ENCODE peak calls at places on chromosomes 13 and 19, in six cellular contexts. K is HepG2, C is A549, I is GM12878, W is upper lobe of left lung, X is K562. T is an unnamed sample.
A peak's percentile ranks its signal among the peaks of the same experiment; 100 is the strongest.

GRCh38 chr19:17807731-17808316 is 12.9 kb downstream of the B3GNT3 start:
- ATAC-seq in I (no peak), X (no peak), C (no peak), K (no peak), W (no peak), T (no peak)

GRCh38 chr13:60617863-60618733 is 221.1 kb downstream of the TDRD3 start:
- ATAC-seq in K (peak; percentile 98), W (peak; percentile 68), C (peak; percentile 55), X (peak; percentile 68), I (peak; percentile 16), T (no peak)

GRCh38 chr19:39297931-39298634 is 1.9 kb downstream of the IFNL1 start:
- ATAC-seq in K (peak; percentile 47), X (peak; percentile 53), I (peak; percentile 70), C (peak; percentile 48), W (peak; percentile 46), T (no peak)

GRCh38 chr19:33726756-33727155 is 69.9 kb upstream of the KCTD15 start:
- ATAC-seq in K (no peak), W (no peak), I (no peak), C (no peak), X (no peak), T (no peak)

GRCh38 chr13:97212540-97213146 is 9.5 kb upstream of the MBNL2 start:
- ATAC-seq in K (peak; percentile 89), X (peak; percentile 95), W (peak; percentile 73), I (peak; percentile 84), C (peak; percentile 94), T (no peak)

GRCh38 chr19:39934584-39935233 is at the start of gene FCGBP:
- ATAC-seq in K (no peak), X (no peak), W (no peak), I (no peak), C (peak; percentile 15), T (no peak)

GRCh38 chr13:102983496-102983895 is 82.7 kb downstream of the SLC10A2 start:
- ATAC-seq in W (peak; percentile 58), I (no peak), C (no peak), X (no peak), K (no peak), T (no peak)

GRCh38 chr13:99374169-99374991 is 67.2 kb upstream of the GPR183 start:
- ATAC-seq in I (peak; percentile 66), W (no peak), K (no peak), C (no peak), X (no peak), T (no peak)

GRCh38 chr13:68173111-68173510 is 943.0 kb upstream of the PCDH9 start:
- ATAC-seq in X (no peak), I (peak; percentile 56), K (no peak), W (no peak), C (no peak), T (no peak)

GRCh38 chr13:61030445-61030844 is 385.2 kb downstream of the PCDH20 start:
- ATAC-seq in C (no peak), I (no peak), X (no peak), K (no peak), W (no peak), T (no peak)

GRCh38 chr19:13240312-13241022 is 90.3 kb downstream of the IER2 start:
- ATAC-seq in X (no peak), I (no peak), K (no peak), W (no peak), C (no peak), T (no peak)

GRCh38 chr19:13208964-13209796 is 59.0 kb downstream of the IER2 start:
- ATAC-seq in W (no peak), I (peak; percentile 68), C (peak; percentile 54), K (peak; percentile 20), X (peak; percentile 13), T (no peak)

GRCh38 chr19:6765738-6766356 is 1.4 kb downstream of the SH2D3A start:
- ATAC-seq in X (no peak), C (no peak), K (no peak), I (no peak), W (peak; percentile 35), T (no peak)

GRCh38 chr19:10120538-10121198 is 969 bp upstream of the EIF3G start:
- ATAC-seq in W (peak; percentile 52), K (no peak), X (no peak), I (no peak), C (no peak), T (peak; percentile 24)

GRCh38 chr13:71621152-71622124 is 245.6 kb downstream of the DACH1 start:
- ATAC-seq in C (no peak), X (no peak), I (no peak), K (no peak), W (no peak), T (no peak)

GRCh38 chr19:50639121-50640112 is at the start of gene SYT3:
- ATAC-seq in K (no peak), X (peak; percentile 97), I (no peak), C (peak; percentile 92), W (peak; percentile 72), T (peak; percentile 67)

GRCh38 chr13:100611678-100612492 is 23.3 kb upstream of the GGACT start:
- ATAC-seq in K (no peak), W (peak; percentile 29), X (peak; percentile 51), C (no peak), I (no peak), T (no peak)

GRCh38 chr19:48629599-48630288 is 7.4 kb downstream of the DBP start:
- ATAC-seq in X (peak; percentile 55), W (no peak), I (no peak), K (no peak), C (peak; percentile 0), T (peak; percentile 50)

GRCh38 chr13:112803422-112803821 is 113.6 kb downstream of the ATP11A start:
- ATAC-seq in C (no peak), W (no peak), I (peak; percentile 72), X (no peak), K (no peak), T (no peak)

GRCh38 chr19:58511353-58512208 is at the start of gene SLC27A5:
- ATAC-seq in K (peak; percentile 83), W (no peak), I (no peak), X (no peak), C (peak; percentile 10), T (no peak)

GRCh38 chr13:101530293-101530692 is 77.8 kb downstream of the ITGBL1 start:
- ATAC-seq in X (no peak), W (no peak), I (peak; percentile 13), K (no peak), C (no peak), T (no peak)

GRCh38 chr19:48770223-48770622 is 14.9 kb downstream of the FGF21 start:
- ATAC-seq in K (no peak), I (no peak), C (peak; percentile 53), W (no peak), X (no peak), T (no peak)

GRCh38 chr13:63041640-63042414 is 1626.2 kb upstream of the PCDH20 start:
- ATAC-seq in W (no peak), X (no peak), K (no peak), I (peak; percentile 84), C (no peak), T (no peak)

GRCh38 chr13:32117696-32118095 is 86.1 kb downstream of the FRY start:
- ATAC-seq in K (no peak), X (no peak), C (no peak), I (no peak), W (peak; percentile 69), T (no peak)

GRCh38 chr13:49308977-49309408 is 61.3 kb downstream of the CDADC1 start:
- ATAC-seq in K (no peak), X (no peak), W (peak; percentile 58), I (no peak), C (no peak), T (peak; percentile 35)

GRCh38 chr13:49310251-49310650 is 62.5 kb downstream of the CDADC1 start:
- ATAC-seq in X (no peak), K (no peak), W (no peak), C (no peak), I (no peak), T (no peak)

GRCh38 chr13:49307365-49307764 is 59.6 kb downstream of the CDADC1 start:
- ATAC-seq in C (no peak), I (no peak), X (no peak), W (peak; percentile 59), K (no peak), T (peak; percentile 35)

GRCh38 chr13:49305824-49306425 is 58.2 kb downstream of the CDADC1 start:
- ATAC-seq in X (no peak), K (no peak), C (no peak), W (no peak), I (no peak), T (no peak)

GRCh38 chr13:49308104-49308875 is 60.6 kb downstream of the CDADC1 start:
- ATAC-seq in K (peak; percentile 46), W (peak; percentile 93), I (no peak), C (no peak), X (no peak), T (peak; percentile 92)
- TF ChIP-seq EP300 in K (no peak), W (peak; percentile 72), I (no peak), C (no peak), X (no peak), T (no peak)

DNA sequence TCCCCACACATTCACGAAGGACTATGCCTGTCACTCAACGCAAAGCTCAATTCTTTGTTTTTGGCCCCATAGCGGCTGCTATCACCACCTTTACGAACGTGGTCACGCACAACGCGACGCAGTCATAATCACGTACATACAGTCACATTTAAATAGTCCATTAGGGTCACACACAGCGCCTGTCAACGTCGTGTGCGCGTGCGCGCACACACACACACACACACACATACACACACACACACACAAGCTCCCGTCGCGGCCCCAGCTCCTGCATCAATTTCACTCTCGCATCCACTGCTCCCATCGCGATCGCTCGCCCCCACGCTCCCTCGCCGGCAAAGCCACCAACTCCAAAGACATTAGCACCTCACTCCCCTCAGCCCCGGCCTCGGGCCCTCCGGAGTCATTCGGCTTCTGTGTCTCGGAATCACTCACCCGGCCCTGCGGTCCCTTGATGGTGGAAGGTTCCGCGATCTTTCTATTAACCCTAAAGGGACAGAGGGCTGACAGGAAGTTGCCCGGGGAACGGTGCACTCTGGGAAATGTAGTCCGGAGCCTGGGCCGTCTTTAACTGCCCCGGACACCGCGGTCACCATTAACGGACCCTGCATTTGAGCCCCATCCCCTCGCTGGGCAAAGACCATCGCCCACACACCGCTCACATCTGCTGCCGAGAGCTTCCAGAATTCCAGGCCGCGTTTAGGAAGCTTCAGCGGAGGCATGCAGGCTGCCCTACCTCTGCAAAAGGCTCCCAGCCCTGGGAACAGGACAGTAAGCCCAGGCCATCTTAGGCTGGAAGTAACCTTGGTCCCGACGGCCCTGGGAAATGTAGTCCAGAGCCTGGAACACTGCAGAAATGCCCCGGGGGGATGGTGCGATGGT is at the start of gene ZNF790:
- ATAC-seq in I (peak; percentile 97), C (peak; percentile 96), X (peak; percentile 98), W (peak; percentile 100), K (peak; percentile 96), T (peak; percentile 99)
- TF ChIP-seq EP300 in I (no peak), C (no peak), X (no peak), W (no peak), K (no peak), T (no peak)

GRCh38 chr13:84315527-84315926 is 433.3 kb upstream of the SLITRK1 start:
- ATAC-seq in X (no peak), I (no peak), K (no peak), W (no peak), C (no peak), T (no peak)
- TF ChIP-seq EP300 in X (no peak), I (no peak), K (no peak), W (no peak), C (no peak), T (no peak)

DNA sequence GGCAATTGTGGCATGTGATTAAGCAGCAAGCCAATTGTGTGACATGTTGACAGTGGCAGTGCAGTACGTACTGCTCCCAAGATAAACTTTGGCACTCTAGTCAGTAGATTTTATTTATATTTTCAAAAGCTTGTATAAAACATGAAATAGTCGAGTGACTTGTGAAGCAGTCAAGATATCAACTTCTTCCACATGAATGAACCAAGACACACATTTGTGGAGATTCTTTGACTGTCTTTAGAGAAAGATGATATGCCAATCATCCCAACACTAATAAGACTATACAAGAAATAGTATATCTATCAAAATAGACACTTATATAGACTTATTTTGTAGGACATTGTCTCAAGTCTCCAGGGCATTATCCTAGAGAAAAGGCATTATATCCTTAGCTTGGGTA is 538.0 kb downstream of the DCT start:
- ATAC-seq in C (no peak), X (no peak), K (no peak), W (no peak), I (no peak), T (no peak)
- TF ChIP-seq EP300 in C (no peak), X (no peak), K (no peak), W (no peak), I (no peak), T (no peak)